ENCODE peak calls at places on chromosomes 5 and 9, in five cellular contexts. G, V, C, E and K are unnamed samples.

GRCh38 chr9:113343732-113344231 is 3.7 kb upstream of the WDR31 start:
- DNase-seq in E (no peak), V (no peak), G (peak; percentile 89), C (peak; percentile 83), K (peak; percentile 55)

GRCh38 chr5:176629853-176630680 is at the start of the genes EIF4E1B and SNCB:
- DNase-seq in G (no peak), V (no peak), E (no peak), C (no peak), K (no peak)

GRCh38 chr5:17222679-17223078 is 5.2 kb downstream of the BASP1 start:
- DNase-seq in C (no peak), G (no peak), E (no peak), V (no peak), K (no peak)

GRCh38 chr5:125257057-125257970 is 510.9 kb upstream of the ZNF608 start:
- DNase-seq in V (no peak), E (no peak), G (no peak), C (no peak), K (no peak)

GRCh38 chr9:94900222-94901018 is 173.9 kb downstream of the AOPEP start:
- DNase-seq in C (no peak), V (no peak), E (no peak), G (no peak), K (no peak)

GRCh38 chr5:140220698-140221064 is 45.7 kb downstream of the CYSTM1 start:
- DNase-seq in G (no peak), C (no peak), E (no peak), V (no peak), K (no peak)

GRCh38 chr5:77876862-77877502 is 100.8 kb upstream of the TBCA start:
- DNase-seq in G (no peak), V (no peak), C (peak; percentile 22), E (no peak), K (no peak)

GRCh38 chr9:127140181-127140580 is 17.7 kb upstream of the ANGPTL2 start:
- DNase-seq in V (no peak), C (no peak), E (no peak), G (no peak), K (no peak)

GRCh38 chr5:113546711-113547159 is 33.2 kb downstream of the YTHDC2 start:
- DNase-seq in C (no peak), E (no peak), V (no peak), G (no peak), K (no peak)

GRCh38 chr9:112753725-112754124 is 3.2 kb downstream of the SNX30 start:
- DNase-seq in G (no peak), V (no peak), E (no peak), C (no peak), K (no peak)

GRCh38 chr9:105912868-105913516 is 218.7 kb downstream of the TMEM38B start:
- DNase-seq in G (no peak), C (no peak), V (no peak), E (no peak), K (no peak)

GRCh38 chr9:78745996-78746395 is 449.1 kb downstream of the PSAT1 start:
- DNase-seq in G (no peak), V (no peak), E (no peak), C (no peak), K (no peak)

GRCh38 chr9:130486103-130486502 is 41.3 kb downstream of the ASS1 start:
- DNase-seq in E (no peak), G (no peak), C (peak; percentile 2), V (peak; percentile 10), K (no peak)

GRCh38 chr5:113678924-113679575 is 165.6 kb downstream of the YTHDC2 start:
- DNase-seq in V (no peak), G (no peak), C (no peak), E (no peak), K (no peak)

GRCh38 chr5:14164764-14165163 is 21.6 kb downstream of the TRIO start:
- DNase-seq in V (no peak), E (no peak), C (no peak), G (no peak), K (no peak)

GRCh38 chr9:385818-386398 is 171.2 kb downstream of the DOCK8 start:
- DNase-seq in C (peak; percentile 21), G (no peak), E (no peak), V (no peak), K (peak; percentile 79)

GRCh38 chr9:130426883-130427282 is 17.9 kb upstream of the ASS1 start:
- DNase-seq in V (no peak), G (peak; percentile 70), C (peak; percentile 54), E (no peak), K (no peak)

GRCh38 chr9:36320457-36320856 is 62.2 kb upstream of the GNE start:
- DNase-seq in E (no peak), G (no peak), V (no peak), C (no peak), K (no peak)

GRCh38 chr5:475704-476101 is 32.7 kb downstream of the EXOC3 start:
- DNase-seq in E (no peak), C (peak; percentile 18), V (peak; percentile 76), G (peak; percentile 37), K (peak; percentile 27)

GRCh38 chr9:14066032-14066431 is 247.9 kb downstream of the NFIB start:
- DNase-seq in E (no peak), V (no peak), G (no peak), C (no peak), K (no peak)

GRCh38 chr5:151770383-151771258 is 1.1 kb upstream of the G3BP1 start:
- DNase-seq in E (no peak), V (peak; percentile 91), G (peak; percentile 89), C (peak; percentile 87), K (peak; percentile 81)

GRCh38 chr5:151772868-151773561 is 1.3 kb downstream of the G3BP1 start:
- DNase-seq in E (no peak), C (no peak), V (no peak), G (peak; percentile 57), K (no peak)

GRCh38 chr5:151773979-151774378 is 2.2 kb downstream of the G3BP1 start:
- DNase-seq in G (no peak), V (no peak), E (no peak), C (no peak), K (no peak)

GRCh38 chr5:151772029-151772867 is 494 bp downstream of the G3BP1 start:
- DNase-seq in E (peak; percentile 13), V (peak; percentile 85), C (peak; percentile 45), G (peak; percentile 72), K (peak; percentile 43)

DNA sequence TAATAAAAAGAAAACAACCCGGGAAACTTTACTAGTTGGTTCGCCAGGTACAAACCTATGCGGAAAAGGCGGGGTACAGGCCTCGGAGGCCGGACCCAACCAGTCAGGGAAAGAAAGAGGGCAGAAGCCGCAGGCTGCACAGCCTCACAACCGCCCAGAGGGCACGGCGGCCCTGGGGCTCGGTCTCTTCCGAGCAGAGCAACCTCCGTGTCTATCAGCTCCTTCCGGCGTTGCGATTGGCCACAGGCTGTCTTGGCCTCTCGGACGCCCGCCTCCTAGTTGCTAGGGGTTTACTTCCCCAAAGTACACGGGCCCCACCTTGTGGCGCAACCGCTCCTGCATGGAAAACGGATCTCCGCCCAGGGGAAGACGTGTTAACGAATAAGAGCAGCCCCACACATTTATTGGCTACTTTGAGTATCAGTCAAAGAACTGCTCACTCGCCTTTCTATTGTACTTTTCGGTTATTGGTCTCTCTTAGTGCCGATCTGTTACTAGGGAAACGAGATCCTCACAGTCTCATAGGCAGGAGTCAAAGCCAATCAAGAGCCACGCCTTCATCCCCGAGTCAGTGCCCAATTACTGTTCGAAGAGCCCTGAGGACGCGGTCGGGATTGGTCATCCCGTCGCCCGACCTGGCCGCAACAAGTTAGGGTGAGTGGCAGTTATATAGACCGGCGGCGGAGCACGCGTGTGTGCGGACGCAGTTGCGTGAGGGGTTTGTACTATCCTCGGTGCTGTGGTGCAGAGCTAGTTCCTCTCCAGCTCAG is at the start of gene G3BP1:
- DNase-seq in G (peak; percentile 100), C (peak; percentile 100), E (peak; percentile 99), V (peak; percentile 99), K (peak; percentile 99)
- H3K4me1 ChIP-seq in G (no peaks in the 10 kb centered on the region), C (no peaks in the 10 kb centered on the region), E (peaks cover 40% of the 10 kb centered on the region), V (peaks cover 48% of the 10 kb centered on the region), K (peaks cover 24% of the 10 kb centered on the region)

GRCh38 chr9:133703571-133704399 is 34.4 kb downstream of the SARDH start:
- DNase-seq in V (peak; percentile 68), C (no peak), E (no peak), G (peak; percentile 38), K (no peak)

GRCh38 chr9:133702798-133703570 is 35.2 kb downstream of the SARDH start:
- DNase-seq in E (no peak), C (no peak), G (peak; percentile 47), V (peak; percentile 73), K (no peak)

GRCh38 chr9:133701321-133701980 is 36.7 kb downstream of the SARDH start:
- DNase-seq in C (no peak), V (peak; percentile 52), G (peak; percentile 38), E (no peak), K (peak; percentile 5)

GRCh38 chr9:133700861-133701320 is 37.3 kb downstream of the SARDH start:
- DNase-seq in C (no peak), V (no peak), E (no peak), G (peak; percentile 10), K (peak; percentile 44)

DNA sequence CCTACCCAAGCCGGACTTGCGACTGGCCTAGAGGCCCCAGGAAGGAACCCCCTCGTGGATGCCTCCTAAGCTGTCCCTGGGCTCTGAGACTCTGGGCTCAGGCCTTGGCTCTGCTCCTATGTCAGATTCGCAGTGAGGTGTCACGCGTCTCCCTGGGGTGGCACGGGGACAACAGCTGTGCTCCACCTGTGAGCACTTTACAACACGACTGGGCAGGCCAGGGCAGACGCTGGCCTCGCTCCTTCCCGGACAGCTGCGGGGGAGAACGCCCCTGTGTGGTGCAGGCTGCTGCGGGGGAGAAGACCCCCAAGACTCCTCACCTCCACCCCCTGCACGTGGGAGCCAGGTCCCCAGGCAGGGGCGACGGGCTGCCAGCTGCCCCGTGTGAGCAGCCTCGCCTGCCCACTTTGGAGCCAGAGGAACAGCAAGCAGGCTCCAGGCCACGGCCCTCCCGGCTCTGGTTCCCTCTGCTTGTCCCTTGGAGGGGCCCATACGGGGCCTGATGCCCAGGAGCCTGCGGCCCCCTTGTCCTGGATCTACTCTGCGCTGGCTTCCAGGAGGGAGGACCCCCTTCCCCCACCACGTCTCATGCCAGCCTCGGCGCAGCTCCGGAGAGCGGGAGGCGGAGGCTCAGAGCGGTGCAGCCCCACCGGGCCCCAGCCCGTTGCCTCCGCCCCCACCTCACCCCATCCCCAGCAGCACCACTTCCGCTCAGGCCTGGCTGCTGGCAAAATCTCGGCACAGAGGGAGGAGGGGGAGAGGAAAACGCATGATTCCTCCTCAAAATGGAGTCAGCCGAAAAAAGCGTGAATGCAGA is 36.0 kb downstream of the SARDH start:
- DNase-seq in G (peak; percentile 54), E (no peak), V (peak; percentile 79), C (no peak), K (peak; percentile 68)
- H3K4me3 ChIP-seq in G (no peak overlapping the region), E (peak overlapping the region; percentile 69), V (no peak overlapping the region), C (no peak overlapping the region), K (no peak overlapping the region)

GRCh38 chr9:76594764-76595410 is 135.9 kb downstream of the GCNT1 start:
- DNase-seq in V (no peak), G (no peak), E (no peak), C (no peak), K (no peak)

GRCh38 chr9:76598971-76599370 is 140.0 kb downstream of the GCNT1 start:
- DNase-seq in G (no peak), V (no peak), E (no peak), C (no peak), K (no peak)

GRCh38 chr9:76593011-76593347 is 134.0 kb downstream of the GCNT1 start:
- DNase-seq in E (no peak), G (no peak), V (no peak), C (no peak), K (no peak)

GRCh38 chr9:76592105-76593010 is 133.4 kb downstream of the GCNT1 start:
- DNase-seq in V (no peak), G (no peak), E (no peak), C (no peak), K (no peak)

GRCh38 chr9:76595645-76596044 is 136.7 kb downstream of the GCNT1 start:
- DNase-seq in V (no peak), C (no peak), E (no peak), G (no peak), K (no peak)
- H3K4me1 ChIP-seq in V (peaks cover 28% of the 10 kb centered on the region), C (peaks cover 4% of the 10 kb centered on the region), E (no peaks in the 10 kb centered on the region), G (no peaks in the 10 kb centered on the region), K (no peaks in the 10 kb centered on the region)

GRCh38 chr9:129384138-129384886 is 206.3 kb upstream of the IER5L start:
- DNase-seq in E (no peak), C (no peak), G (peak; percentile 28), V (peak; percentile 9), K (no peak)
- H3K4me3 ChIP-seq in E (peak overlapping the region; percentile 46), C (peak overlapping the region; percentile 45), G (no peak overlapping the region), V (peak overlapping the region; percentile 52), K (no peak overlapping the region)